ENCODE peak calls at places on chromosomes 11 and 22, in nine cellular contexts. N is nephron progenitor cell, Y is dorsolateral prefrontal cortex, Q is choroid plexus epithelial cell, K is NB4, D is heart right ventricle, G is tibial artery, W is stomach, Z is IMR-90. O is an unnamed sample.

GRCh38 chr11:72780291-72781062 is 13.4 kb downstream of the STARD10 start:
- DNase-seq in N (no peak), K (no peak), Y (no peak), Z (no peak), D (no peak), Q (no peak), G (no peak), W (no peak), O (no peak)

GRCh38 chr22:32661296-32661695 is 140.2 kb upstream of the TIMP3 start:
- DNase-seq in K (no peak), D (peak), G (peak), W (no peak), Y (no peak), Q (peak), N (no peak), Z (peak), O (no peak)

GRCh38 chr11:1487851-1488574 is 1.4 kb upstream of the MOB2 start:
- DNase-seq in N (no peak), Q (no peak), K (peak), Y (peak), W (peak), G (peak), Z (no peak), D (no peak), O (no peak)

GRCh38 chr11:95230054-95231034 is 658 bp downstream of the SESN3 start:
- DNase-seq in Y (no peak), K (peak), Q (peak), D (no peak), W (no peak), N (peak), G (peak), Z (no peak), O (no peak)

GRCh38 chr22:50734986-50735738 is 2.8 kb upstream of the ACR start:
- DNase-seq in Y (no peak), Q (no peak), Z (no peak), W (peak), K (no peak), G (peak), D (peak), N (no peak), O (no peak)

GRCh38 chr22:32994921-32995320 is 63.3 kb downstream of the SYN3 start:
- DNase-seq in D (no peak), Z (no peak), N (peak), K (no peak), Y (no peak), Q (no peak), W (no peak), G (no peak), O (no peak)

GRCh38 chr22:49992921-49993648 is 19.5 kb downstream of the IL17REL start:
- DNase-seq in N (peak), W (peak), G (peak), K (peak), D (peak), Z (peak), Q (peak), Y (peak), O (no peak)

GRCh38 chr11:73326929-73327811 is 19.1 kb downstream of the ARHGEF17 start:
- DNase-seq in Z (peak), W (no peak), Y (no peak), G (no peak), D (no peak), K (peak), Q (peak), N (no peak), O (no peak)

GRCh38 chr11:27183672-27184457 is 143.2 kb downstream of the BBOX1 start:
- DNase-seq in Z (peak), Q (peak), Y (no peak), W (peak), D (no peak), K (peak), N (peak), G (no peak), O (no peak)

GRCh38 chr11:4606231-4607015 is 1.6 kb downstream of the TRIM68 start:
- DNase-seq in N (no peak), W (no peak), K (no peak), Y (no peak), G (no peak), D (no peak), Z (peak), Q (peak), O (no peak)

GRCh38 chr11:70537576-70538571 is 139.5 kb downstream of the CTTN start:
- DNase-seq in Y (peak), Q (no peak), N (no peak), G (peak), W (no peak), Z (no peak), K (no peak), D (no peak), O (no peak)

GRCh38 chr11:27423125-27423524 is 49.5 kb downstream of the LGR4 start:
- DNase-seq in N (peak), K (peak), G (no peak), Z (peak), D (peak), W (peak), Q (peak), Y (no peak), O (no peak)

GRCh38 chr11:46346886-46347636 is at the start of gene DGKZ:
- DNase-seq in Q (peak), D (peak), N (peak), W (peak), K (peak), Y (peak), Z (peak), G (peak), O (peak)

GRCh38 chr11:68509105-68509504 is 48.6 kb downstream of the PPP6R3 start:
- DNase-seq in G (no peak), Z (peak), Y (no peak), D (no peak), K (no peak), N (no peak), Q (no peak), W (no peak), O (no peak)

GRCh38 chr11:130124096-130124495 is 35.5 kb upstream of the ST14 start:
- DNase-seq in G (peak), Z (peak), N (no peak), D (peak), Q (peak), Y (no peak), W (peak), K (peak), O (no peak)

GRCh38 chr11:131179867-131180266 is 190.5 kb upstream of the NTM start:
- DNase-seq in K (no peak), Z (no peak), W (no peak), N (no peak), D (no peak), Y (no peak), G (no peak), Q (no peak), O (no peak)

GRCh38 chr11:44398266-44399045 is 88.5 kb upstream of the ALX4 start:
- DNase-seq in N (peak), K (peak), D (no peak), Z (no peak), G (no peak), W (no peak), Y (no peak), Q (no peak), O (no peak)

GRCh38 chr11:78656984-78657383 is 82.3 kb upstream of the NARS2 start:
- DNase-seq in N (no peak), K (no peak), Y (no peak), D (no peak), Z (no peak), Q (no peak), G (no peak), W (no peak), O (no peak)

GRCh38 chr11:34792814-34793241 is 123.4 kb downstream of the APIP start:
- DNase-seq in G (no peak), Y (no peak), Q (no peak), K (no peak), N (no peak), D (peak), W (peak), Z (no peak), O (no peak)

GRCh38 chr22:30751529-30751928 is 56.9 kb downstream of the OSBP2 start:
- DNase-seq in D (no peak), G (no peak), Q (no peak), W (no peak), K (no peak), N (no peak), Z (no peak), Y (no peak), O (no peak)

GRCh38 chr22:20126284-20127029 is 5.1 kb upstream of the ZDHHC8 start:
- DNase-seq in K (no peak), D (no peak), Q (no peak), N (no peak), Z (no peak), G (no peak), Y (no peak), W (no peak), O (no peak)

GRCh38 chr11:9384535-9385287 is at the start of gene IPO7:
- DNase-seq in G (peak), Y (peak), W (peak), K (peak), Z (peak), D (peak), Q (peak), N (peak), O (peak)

GRCh38 chr22:23053912-23054530 is 16.3 kb upstream of the GNAZ start:
- DNase-seq in W (no peak), N (no peak), D (no peak), Q (no peak), Y (no peak), Z (no peak), K (no peak), G (peak), O (no peak)

GRCh38 chr11:18722293-18722637 is 3.7 kb downstream of the IGSF22 start:
- DNase-seq in W (no peak), K (no peak), Z (no peak), G (no peak), Q (no peak), N (no peak), D (no peak), Y (no peak), O (no peak)
- TF ChIP-seq CTCF in W (peak), K (no peak), Z (no peak), G (no peak), Q (no peak), N (peak), D (no peak), Y (peak), O (no peak)

GRCh38 chr11:22670803-22671202 is 4.4 kb downstream of the GAS2 start:
- DNase-seq in W (no peak), N (no peak), K (peak), D (no peak), Y (no peak), Q (peak), G (no peak), Z (peak), O (no peak)
- TF ChIP-seq CTCF in W (peak), N (peak), K (no peak), D (peak), Y (peak), Q (no peak), G (no peak), Z (peak), O (peak)

GRCh38 chr11:67504950-67505561 is at the start of gene PITPNM1:
- DNase-seq in N (peak), G (peak), D (peak), Q (peak), Z (peak), K (peak), W (peak), Y (no peak), O (peak)

GRCh38 chr11:67505605-67506396 is 638 bp upstream of the PITPNM1 start:
- DNase-seq in K (peak), Z (peak), Y (peak), Q (peak), W (peak), D (peak), N (peak), G (peak), O (no peak)

GRCh38 chr11:67507891-67508485 is at the start of gene CDK2AP2:
- DNase-seq in Z (peak), N (peak), Y (peak), Q (peak), K (peak), D (peak), W (peak), G (peak), O (peak)

GRCh38 chr11:67507242-67507890 is 596 bp downstream of the CDK2AP2 start:
- DNase-seq in G (no peak), Y (no peak), Q (peak), W (peak), Z (peak), K (no peak), N (no peak), D (no peak), O (peak)

GRCh38 chr11:67506426-67507032 is 1.4 kb upstream of the PITPNM1 start:
- DNase-seq in Q (no peak), Y (no peak), K (peak), Z (no peak), N (no peak), G (peak), D (no peak), W (peak), O (no peak)
- TF ChIP-seq CTCF in Q (no peak), Y (no peak), K (no peak), Z (no peak), N (no peak), G (no peak), D (no peak), W (peak), O (no peak)

GRCh38 chr11:76599041-76600013 is 71.2 kb downstream of the LRRC32 start:
- DNase-seq in Z (peak), N (no peak), D (peak), G (no peak), Q (peak), W (no peak), K (no peak), Y (no peak), O (no peak)
- TF ChIP-seq CTCF in Z (no peak), N (no peak), D (no peak), G (no peak), Q (peak), W (no peak), K (no peak), Y (no peak), O (no peak)

GRCh38 chr11:99015634-99016454 is 4.9 kb upstream of the CNTN5 start:
- DNase-seq in Z (peak), G (no peak), Y (no peak), Q (peak), K (peak), W (no peak), D (no peak), N (peak), O (no peak)
- TF ChIP-seq CTCF in Z (peak), G (peak), Y (peak), Q (peak), K (peak), W (peak), D (peak), N (peak), O (peak)

GRCh38 chr11:62108017-62108750 is 15.6 kb upstream of the INCENP start:
- DNase-seq in W (no peak), D (no peak), K (peak), G (no peak), N (peak), Z (peak), Q (peak), Y (no peak), O (no peak)
- TF ChIP-seq CTCF in W (peak), D (peak), K (peak), G (peak), N (peak), Z (peak), Q (peak), Y (peak), O (peak)

O was measured in D721Med.